ENCODE peak calls at places on chromosome 16, in six cellular contexts. P is prostate gland, K is AG09309, R is upper lobe of right lung, T is ovary, W is BE2C. B is an unnamed sample.

GRCh38 chr16:590165-590874 is 454 bp downstream of the RAB40C start:
- DNase-seq in W (no peak), P (no peak), T (peak; percentile 43), R (peak; percentile 80), K (no peak), B (peak; percentile 41)

GRCh38 chr16:81624718-81625543 is 154.2 kb upstream of the PLCG2 start:
- DNase-seq in W (peak; percentile 37), T (no peak), P (no peak), R (no peak), K (no peak), B (no peak)

GRCh38 chr16:58418601-58419000 is 26.3 kb downstream of the GINS3 start:
- DNase-seq in W (peak; percentile 45), P (no peak), T (no peak), R (no peak), K (no peak), B (no peak)

GRCh38 chr16:2196162-2196980 is at the start of gene CASKIN1:
- DNase-seq in W (peak; percentile 55), R (no peak), K (no peak), T (no peak), P (no peak), B (no peak)

GRCh38 chr16:53041196-53041977 is 11.3 kb downstream of the CHD9NB start:
- DNase-seq in P (peak; percentile 86), T (peak; percentile 42), K (no peak), W (peak; percentile 31), R (no peak), B (peak; percentile 44)

GRCh38 chr16:4347765-4348509 is 3.2 kb downstream of the PAM16 start:
- DNase-seq in K (no peak), R (peak; percentile 79), P (no peak), W (no peak), T (no peak), B (no peak)

GRCh38 chr16:52677487-52677886 is 130.5 kb upstream of the TOX3 start:
- DNase-seq in T (no peak), R (no peak), P (no peak), W (no peak), K (no peak), B (no peak)

GRCh38 chr16:12347365-12347764 is 370.8 kb downstream of the SNX29 start:
- DNase-seq in W (no peak), T (no peak), P (no peak), K (no peak), R (no peak), B (no peak)

GRCh38 chr16:17668411-17668810 is 197.7 kb upstream of the XYLT1 start:
- DNase-seq in K (no peak), T (no peak), R (no peak), P (no peak), W (no peak), B (no peak)

GRCh38 chr16:54936086-54936978 is 5.7 kb downstream of the IRX5 start:
- DNase-seq in W (no peak), K (no peak), R (no peak), T (no peak), P (peak; percentile 40), B (peak; percentile 54)

DNA sequence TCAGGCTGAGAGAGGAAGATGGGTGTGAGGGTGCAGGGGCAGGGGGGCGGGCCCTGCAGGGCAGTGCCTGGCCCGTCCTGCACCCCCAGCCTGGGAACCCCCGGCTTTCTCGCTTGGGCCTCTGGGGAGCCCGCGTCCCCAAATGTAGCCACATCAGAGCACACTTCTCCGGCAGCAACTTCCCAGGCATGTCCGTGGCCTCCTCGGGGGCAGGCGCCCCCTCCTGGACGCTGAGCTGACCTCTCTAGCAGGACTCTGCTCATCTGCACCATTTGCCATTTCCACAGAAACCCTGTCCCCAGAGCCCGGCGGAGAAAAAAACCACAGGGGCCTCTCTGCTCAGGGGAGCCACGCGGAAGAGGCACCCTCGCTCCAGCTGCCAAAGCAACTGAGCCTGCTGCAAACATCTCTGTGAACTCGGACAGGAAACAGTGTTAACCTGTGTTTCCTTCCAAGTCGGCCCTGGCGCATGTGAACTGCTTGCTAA is 63.4 kb downstream of the KLHDC4 start:
- DNase-seq in K (no peak), T (no peak), P (no peak), R (no peak), W (peak; percentile 60), B (peak; percentile 10)
- TF ChIP-seq CTCF in K (peak; percentile 62), T (no peak), P (peak; percentile 14), R (no peak), W (peak; percentile 64), B (peak; percentile 77)

DNA sequence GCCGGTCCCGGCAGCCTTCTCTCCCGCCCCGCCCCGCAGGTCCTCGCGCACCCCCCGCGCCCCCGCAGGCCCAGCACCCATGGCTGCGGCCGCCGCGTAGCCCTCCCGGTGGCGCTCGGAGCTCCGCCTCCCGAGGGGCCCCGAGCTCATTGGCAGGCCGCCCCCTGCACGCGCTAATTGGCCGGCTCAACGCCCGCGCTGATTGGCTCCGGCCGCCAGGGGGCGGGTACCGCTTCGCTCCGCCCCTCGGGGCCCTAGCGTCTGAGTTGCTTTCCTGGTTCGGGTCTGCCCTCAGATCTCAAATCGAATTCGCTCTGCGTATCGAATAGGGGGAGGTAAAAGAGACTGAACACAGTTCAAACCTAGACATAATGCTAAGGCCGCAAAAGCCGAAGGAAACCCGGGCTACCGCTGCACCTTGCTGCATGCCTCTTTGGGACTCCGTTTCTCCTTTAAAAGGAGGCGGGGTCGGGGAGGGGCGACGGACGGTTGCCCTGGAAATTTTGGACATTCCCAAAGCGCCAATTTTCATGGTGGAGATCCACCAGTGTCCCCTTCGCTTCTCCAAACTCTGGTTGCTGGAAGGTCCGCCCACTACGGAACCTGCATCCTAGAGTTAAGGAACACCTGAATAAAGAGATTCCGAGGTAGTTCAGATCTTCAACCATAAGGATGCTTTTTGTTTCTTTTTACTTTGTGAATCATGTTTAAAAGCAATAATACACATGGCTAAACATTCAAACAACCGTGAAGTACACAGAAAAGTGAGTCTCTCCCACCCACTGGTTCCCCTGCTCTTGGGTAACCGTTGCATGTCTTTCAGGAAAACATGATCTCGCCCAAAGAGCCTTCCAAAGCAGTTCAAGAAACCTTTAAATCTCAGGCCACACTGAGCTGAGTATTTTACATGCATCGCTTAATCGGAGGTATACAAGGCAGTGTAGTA is at the start of gene DEXI:
- DNase-seq in T (peak; percentile 95), P (peak; percentile 92), K (no peak), R (peak; percentile 98), W (peak; percentile 96), B (peak; percentile 86)
- TF ChIP-seq CTCF in T (peak; percentile 48), P (peak; percentile 88), K (no peak), R (peak; percentile 40), W (no peak), B (no peak)

DNA sequence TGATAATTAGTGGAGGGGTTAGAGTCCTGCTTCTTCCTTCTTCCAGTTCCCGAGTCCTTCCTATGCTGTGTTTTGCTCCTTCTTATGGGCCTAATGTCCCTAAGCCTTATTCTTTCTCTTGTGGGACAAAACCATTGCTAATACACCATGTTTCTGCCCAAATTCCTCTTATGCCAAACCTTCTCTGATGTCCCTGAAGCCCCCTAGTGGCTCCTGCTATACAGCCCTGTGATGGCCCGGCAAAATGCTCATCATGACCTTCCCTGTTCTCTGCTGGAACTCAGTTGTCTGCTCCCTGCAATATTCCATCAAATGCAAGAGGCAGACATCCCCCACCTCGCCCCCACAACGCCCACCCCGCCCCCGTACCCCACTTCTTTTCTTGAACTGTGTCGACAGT is 171.6 kb downstream of the CDH11 start:
- DNase-seq in W (no peak), T (no peak), P (no peak), K (no peak), R (no peak), B (no peak)
- TF ChIP-seq CTCF in W (peak; percentile 51), T (no peak), P (no peak), K (peak; percentile 38), R (no peak), B (peak; percentile 40)

GRCh38 chr16:46871587-46871986 is 12.6 kb upstream of the GPT2 start:
- DNase-seq in W (no peak), R (no peak), P (no peak), T (no peak), K (no peak), B (no peak)
- TF ChIP-seq CTCF in W (no peak), R (no peak), P (no peak), T (no peak), K (no peak), B (no peak)

GRCh38 chr16:68972720-68973119 is 129.4 kb downstream of the TANGO6 start:
- DNase-seq in P (no peak), R (no peak), K (no peak), W (peak; percentile 33), T (no peak), B (peak; percentile 66)
- TF ChIP-seq CTCF in P (no peak), R (peak; percentile 8), K (peak; percentile 53), W (peak; percentile 45), T (no peak), B (peak; percentile 65)

DNA sequence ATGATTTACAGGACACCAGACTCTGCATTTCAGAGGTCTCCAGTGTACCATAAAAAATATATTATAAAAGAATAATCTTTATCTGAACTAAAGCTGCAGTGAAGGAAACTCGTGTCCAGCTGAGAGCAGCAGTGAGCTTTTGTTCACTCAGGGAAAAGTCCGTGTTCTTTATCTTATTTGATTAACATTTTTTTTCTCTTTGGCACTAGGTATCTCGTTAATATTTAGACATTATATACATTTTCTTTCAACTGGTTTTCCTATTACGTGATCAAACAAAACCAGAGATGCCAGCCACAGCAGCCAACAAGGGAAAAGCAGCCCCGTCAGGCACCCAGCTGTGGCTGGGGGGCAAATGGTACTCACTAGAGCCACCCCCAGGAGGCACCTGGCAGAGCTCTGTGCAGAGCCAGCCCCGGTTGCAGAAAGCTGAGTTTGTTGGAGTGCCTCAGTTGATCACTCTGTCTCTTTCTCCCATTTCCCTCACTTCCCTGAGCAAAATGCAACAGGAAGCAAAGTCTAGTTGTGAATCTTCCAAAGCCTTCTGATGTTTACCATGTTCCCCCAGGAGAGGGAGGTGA is 1.1 kb upstream of the HS3ST4 start:
- DNase-seq in W (no peak), R (no peak), K (no peak), P (no peak), T (no peak), B (no peak)
- TF ChIP-seq CTCF in W (no peak), R (no peak), K (no peak), P (no peak), T (no peak), B (no peak)

GRCh38 chr16:27374794-27375499 is 27.0 kb upstream of the IL21R start:
- DNase-seq in P (peak; percentile 31), W (peak; percentile 82), R (peak; percentile 79), K (no peak), T (no peak), B (peak; percentile 83)
- TF ChIP-seq CTCF in P (peak; percentile 43), W (peak; percentile 58), R (peak; percentile 48), K (peak; percentile 51), T (peak; percentile 26), B (peak; percentile 65)

DNA sequence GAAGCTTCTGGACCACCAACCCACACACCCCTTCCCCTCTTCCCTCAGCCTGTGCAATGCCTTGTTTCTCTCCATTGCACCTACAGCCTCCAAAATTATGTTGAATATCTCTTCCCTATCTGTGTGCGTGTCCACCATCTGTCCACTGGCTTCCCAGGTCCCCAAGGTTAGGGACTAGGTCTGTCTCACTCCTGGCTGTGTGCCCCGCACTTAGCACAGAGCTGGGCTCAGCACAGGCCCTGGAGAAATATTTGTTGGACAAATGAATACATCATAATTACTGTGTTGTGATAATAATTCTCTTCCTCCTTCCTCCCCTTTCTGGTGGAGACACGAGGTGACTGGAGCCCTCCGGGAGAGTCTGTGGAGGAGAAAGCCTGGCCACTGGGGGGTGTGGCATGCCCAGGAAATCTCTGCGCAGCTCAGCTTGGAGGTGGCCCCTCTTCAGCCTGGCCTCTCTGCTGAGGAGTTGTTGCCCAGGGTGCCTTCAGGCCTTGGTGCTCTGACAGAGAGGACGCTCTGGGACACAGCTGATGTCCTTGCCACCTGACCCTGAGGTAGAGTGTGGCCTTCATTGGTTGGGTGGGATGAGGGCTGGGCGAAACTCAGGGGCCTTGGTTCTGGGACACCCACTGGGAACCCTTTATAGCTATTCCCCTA is 3.3 kb upstream of the BRD7 start:
- DNase-seq in K (no peak), T (peak; percentile 23), W (peak; percentile 45), P (no peak), R (no peak), B (no peak)
- TF ChIP-seq CTCF in K (peak; percentile 56), T (no peak), W (peak; percentile 47), P (no peak), R (no peak), B (peak; percentile 56)

B was measured in astrocyte of the spinal cord.